ENCODE peak calls at places on chromosomes 1 and 21, in four cellular contexts. One of them, this sample, is unnamed.

GRCh38 chr1:24955161-24955560 is 25.1 kb upstream of the RUNX3 start:
- DNase-seq in NCI-H460: no peak
- DNase-seq in SHP77: no peak
- DNase-seq in Daoy: peak
- DNase-seq in this sample: no peak

GRCh38 chr1:90709535-90709934 is 7.6 kb downstream of the BARHL2 start:
- DNase-seq in SHP77: no peak
- DNase-seq in NCI-H460: no peak
- DNase-seq in Daoy: no peak
- DNase-seq in this sample: no peak

GRCh38 chr1:90133133-90133532 is 138.2 kb downstream of the ZNF326 start:
- DNase-seq in NCI-H460: peak
- DNase-seq in SHP77: peak
- DNase-seq in Daoy: peak
- DNase-seq in this sample: no peak

GRCh38 chr1:17538010-17538409 is 1.5 kb upstream of the ARHGEF10L start:
- DNase-seq in Daoy: no peak
- DNase-seq in NCI-H460: no peak
- DNase-seq in SHP77: no peak
- DNase-seq in this sample: no peak

GRCh38 chr1:238789916-238790667 is 596.3 kb upstream of the CHRM3 start:
- DNase-seq in Daoy: no peak
- DNase-seq in NCI-H460: no peak
- DNase-seq in SHP77: no peak
- DNase-seq in this sample: no peak

GRCh38 chr1:8456306-8456912 is 138.5 kb downstream of the SLC45A1 start:
- DNase-seq in SHP77: no peak
- DNase-seq in Daoy: peak
- DNase-seq in NCI-H460: no peak
- DNase-seq in this sample: no peak

GRCh38 chr1:16968372-16968771 is 12.0 kb downstream of the MFAP2 start:
- DNase-seq in NCI-H460: no peak
- DNase-seq in Daoy: no peak
- DNase-seq in SHP77: no peak
- DNase-seq in this sample: no peak

GRCh38 chr1:117636637-117637425 is 31.0 kb downstream of the TENT5C start:
- DNase-seq in SHP77: no peak
- DNase-seq in NCI-H460: no peak
- DNase-seq in Daoy: no peak
- DNase-seq in this sample: no peak

GRCh38 chr1:87513971-87514660 is 185.4 kb downstream of the LMO4 start:
- DNase-seq in SHP77: no peak
- DNase-seq in NCI-H460: no peak
- DNase-seq in Daoy: peak
- DNase-seq in this sample: no peak

GRCh38 chr1:234270581-234271242 is 102.5 kb upstream of the COA6 start:
- DNase-seq in SHP77: no peak
- DNase-seq in Daoy: no peak
- DNase-seq in NCI-H460: no peak
- DNase-seq in this sample: no peak

GRCh38 chr1:232868793-232869491 is 63.7 kb downstream of the MAP10 start:
- DNase-seq in Daoy: peak
- DNase-seq in NCI-H460: peak
- DNase-seq in SHP77: peak
- DNase-seq in this sample: no peak

GRCh38 chr1:40806724-40807675 is 23.4 kb downstream of the KCNQ4 start:
- DNase-seq in SHP77: no peak
- DNase-seq in NCI-H460: no peak
- DNase-seq in Daoy: no peak
- DNase-seq in this sample: no peak

GRCh38 chr21:44293551-44294231 is 6.2 kb upstream of the PFKL start:
- DNase-seq in NCI-H460: no peak
- DNase-seq in SHP77: no peak
- DNase-seq in Daoy: no peak
- DNase-seq in this sample: no peak

GRCh38 chr21:46376856-46377453 is 53.0 kb downstream of the PCNT start:
- DNase-seq in NCI-H460: no peak
- DNase-seq in SHP77: no peak
- DNase-seq in Daoy: no peak
- DNase-seq in this sample: no peak

GRCh38 chr1:36651176-36651910 is 168.6 kb upstream of the CSF3R start:
- DNase-seq in Daoy: no peak
- DNase-seq in NCI-H460: no peak
- DNase-seq in SHP77: no peak
- DNase-seq in this sample: no peak

GRCh38 chr1:217275617-217276398 is 355.1 kb downstream of the GPATCH2 start:
- DNase-seq in NCI-H460: peak
- DNase-seq in SHP77: no peak
- DNase-seq in Daoy: peak
- DNase-seq in this sample: no peak

GRCh38 chr1:172117800-172118199 is 276.5 kb downstream of the DNM3 start:
- DNase-seq in Daoy: peak
- DNase-seq in NCI-H460: no peak
- DNase-seq in SHP77: no peak
- DNase-seq in this sample: no peak

GRCh38 chr1:147486876-147487656 is 54.2 kb upstream of the BCL9 start:
- DNase-seq in SHP77: no peak
- DNase-seq in NCI-H460: no peak
- DNase-seq in Daoy: no peak
- DNase-seq in this sample: no peak

GRCh38 chr1:23394664-23395063 is 25.0 kb upstream of the ZNF436 start:
- DNase-seq in SHP77: peak
- DNase-seq in NCI-H460: no peak
- DNase-seq in Daoy: peak
- DNase-seq in this sample: no peak

GRCh38 chr1:201984446-201984845 is 2.0 kb downstream of the RNPEP start:
- DNase-seq in SHP77: no peak
- DNase-seq in Daoy: no peak
- DNase-seq in NCI-H460: no peak
- DNase-seq in this sample: no peak

GRCh38 chr1:215900684-215901083 is 333.6 kb downstream of the KCTD3 start:
- DNase-seq in SHP77: no peak
- DNase-seq in NCI-H460: no peak
- DNase-seq in Daoy: no peak
- DNase-seq in this sample: no peak

GRCh38 chr1:168671782-168672181 is 57.2 kb downstream of the DPT start:
- DNase-seq in SHP77: no peak
- DNase-seq in NCI-H460: no peak
- DNase-seq in Daoy: no peak
- DNase-seq in this sample: no peak

GRCh38 chr1:180267211-180267561 is 37.1 kb downstream of the LHX4 start:
- DNase-seq in NCI-H460: no peak
- DNase-seq in SHP77: no peak
- DNase-seq in Daoy: no peak
- DNase-seq in this sample: no peak

GRCh38 chr1:163531345-163531744 is 209.6 kb downstream of the NUF2 start:
- DNase-seq in SHP77: no peak
- DNase-seq in Daoy: no peak
- DNase-seq in NCI-H460: no peak
- DNase-seq in this sample: no peak

GRCh38 chr1:109198043-109198695 is 15.5 kb upstream of the SARS1 start:
- DNase-seq in SHP77: no peak
- DNase-seq in Daoy: peak
- DNase-seq in NCI-H460: peak
- DNase-seq in this sample: no peak

GRCh38 chr21:41752231-41752681 is 14.6 kb downstream of the RIPK4 start:
- DNase-seq in SHP77: no peak
- DNase-seq in NCI-H460: no peak
- DNase-seq in Daoy: peak
- DNase-seq in this sample: no peak

GRCh38 chr21:32241434-32241785 is 37.4 kb downstream of the MIS18A start:
- DNase-seq in Daoy: no peak
- DNase-seq in SHP77: no peak
- DNase-seq in NCI-H460: no peak
- DNase-seq in this sample: no peak

GRCh38 chr1:16012590-16013219 is 5.1 kb downstream of the HSPB7 start:
- DNase-seq in SHP77: peak
- DNase-seq in Daoy: peak
- DNase-seq in NCI-H460: no peak
- DNase-seq in this sample: no peak

GRCh38 chr1:200624679-200625335 is 4.3 kb upstream of the KIF14 start:
- DNase-seq in SHP77: no peak
- DNase-seq in Daoy: no peak
- DNase-seq in NCI-H460: no peak
- DNase-seq in this sample: no peak

GRCh38 chr1:26838474-26839338 is 12.2 kb downstream of the ZDHHC18 start:
- DNase-seq in Daoy: no peak
- DNase-seq in SHP77: no peak
- DNase-seq in NCI-H460: no peak
- DNase-seq in this sample: no peak

GRCh38 chr1:21317035-21317689 is 26.9 kb upstream of the ECE1 start:
- DNase-seq in SHP77: no peak
- DNase-seq in NCI-H460: no peak
- DNase-seq in Daoy: peak
- DNase-seq in this sample: no peak